ENCODE peak calls at places on chromosomes 5 and 9, in five cellular contexts. S is GM04503; Q is left colon; E is HEK293T; T is stimulated activated CD8-positive, alpha-beta memory T cell treated with anti-CD3 and anti-CD28 coated beads, Interleukin-4, amount 100 ng/mL, for 4 hours. K is an unnamed sample.

GRCh38 chr5:114657342-114658130 is 295.7 kb downstream of the KCNN2 start:
- DNase-seq in S (no peak), Q (no peak), E (no peak), T (no peak), K (no peak)

GRCh38 chr9:37753489-37754190 is at the start of gene TRMT10B:
- DNase-seq in S (no peak), Q (peak), E (peak), T (peak), K (no peak)

GRCh38 chr9:115157245-115157674 is 39.3 kb upstream of the TNC start:
- DNase-seq in S (peak), Q (no peak), E (no peak), T (no peak), K (no peak)

GRCh38 chr5:93018461-93018860 is 562.6 kb downstream of the NR2F1-AS1 start:
- DNase-seq in S (no peak), Q (no peak), E (no peak), T (no peak), K (no peak)

GRCh38 chr5:172380992-172381643 is 73.2 kb downstream of the SH3PXD2B start:
- DNase-seq in S (no peak), Q (peak), E (no peak), T (no peak), K (no peak)

GRCh38 chr5:91095321-91095720 is 287.8 kb downstream of the ARRDC3 start:
- DNase-seq in S (no peak), Q (no peak), E (no peak), T (no peak), K (no peak)

GRCh38 chr9:99416007-99416406 is 193.9 kb downstream of the SEC61B start:
- DNase-seq in S (no peak), Q (no peak), E (no peak), T (no peak), K (no peak)

GRCh38 chr9:135474915-135475314 is 4.7 kb upstream of the PPP1R26 start:
- DNase-seq in S (no peak), Q (no peak), E (peak), T (no peak), K (no peak)

GRCh38 chr9:127035948-127036347 is 86.5 kb downstream of the ANGPTL2 start:
- DNase-seq in S (no peak), Q (no peak), E (no peak), T (no peak), K (no peak)